ENCODE peak calls at places on chromosomes 5 and 9, in seven cellular contexts. Z is tibial nerve, X is BJ, M is cardiac muscle cell, H is PC-9, O is A549, A is HFF-Myc. I is an unnamed sample.

GRCh38 chr5:88474574-88474973 is 205.9 kb upstream of the TMEM161B start:
- DNase-seq in H (no peak), O (no peak), Z (no peak), X (no peak), M (no peak), A (no peak), I (no peak)

GRCh38 chr5:161051920-161052500 is 200.0 kb upstream of the ATP10B start:
- DNase-seq in Z (no peak), X (no peak), O (no peak), H (no peak), A (no peak), M (no peak), I (no peak)

GRCh38 chr5:166262395-166262794 is 2029.0 kb upstream of the WWC1 start:
- DNase-seq in M (no peak), A (no peak), H (no peak), Z (no peak), O (no peak), X (no peak), I (no peak)

GRCh38 chr9:108897324-108898096 is 35.4 kb downstream of the ACTL7A start:
- DNase-seq in O (no peak), Z (no peak), H (no peak), A (no peak), X (no peak), M (no peak), I (no peak)

GRCh38 chr5:94471496-94471895 is 146.9 kb downstream of the KIAA0825 start:
- DNase-seq in X (peak), H (no peak), Z (no peak), A (no peak), O (no peak), M (peak), I (no peak)

GRCh38 chr5:179195561-179196419 is 135.6 kb downstream of the ZNF354C start:
- DNase-seq in A (no peak), H (no peak), M (no peak), Z (no peak), X (no peak), O (no peak), I (no peak)

GRCh38 chr9:4139201-4139600 is 160.7 kb downstream of the GLIS3 start:
- DNase-seq in M (no peak), H (no peak), X (no peak), A (no peak), O (no peak), Z (no peak), I (no peak)

GRCh38 chr9:84296146-84296843 is 44.3 kb downstream of the SLC28A3 start:
- DNase-seq in A (peak), O (peak), Z (no peak), H (no peak), X (no peak), M (peak), I (peak)

GRCh38 chr5:125317546-125317995 is 571.1 kb upstream of the ZNF608 start:
- DNase-seq in H (no peak), A (no peak), O (no peak), Z (no peak), X (no peak), M (no peak), I (no peak)

GRCh38 chr5:74272019-74272775 is 368.3 kb downstream of the ENC1 start:
- DNase-seq in Z (no peak), M (no peak), X (no peak), O (no peak), H (peak), A (no peak), I (no peak)

GRCh38 chr9:10252174-10252573 is 360.6 kb downstream of the PTPRD start:
- DNase-seq in M (no peak), O (no peak), H (no peak), X (no peak), A (no peak), Z (no peak), I (no peak)

GRCh38 chr9:1454211-1454979 is 404.2 kb downstream of the DMRT2 start:
- DNase-seq in H (no peak), A (no peak), O (no peak), Z (peak), X (no peak), M (no peak), I (no peak)

GRCh38 chr5:39732166-39732565 is 307.4 kb upstream of the DAB2 start:
- DNase-seq in A (no peak), O (no peak), H (no peak), X (no peak), Z (no peak), M (no peak), I (no peak)

DNA sequence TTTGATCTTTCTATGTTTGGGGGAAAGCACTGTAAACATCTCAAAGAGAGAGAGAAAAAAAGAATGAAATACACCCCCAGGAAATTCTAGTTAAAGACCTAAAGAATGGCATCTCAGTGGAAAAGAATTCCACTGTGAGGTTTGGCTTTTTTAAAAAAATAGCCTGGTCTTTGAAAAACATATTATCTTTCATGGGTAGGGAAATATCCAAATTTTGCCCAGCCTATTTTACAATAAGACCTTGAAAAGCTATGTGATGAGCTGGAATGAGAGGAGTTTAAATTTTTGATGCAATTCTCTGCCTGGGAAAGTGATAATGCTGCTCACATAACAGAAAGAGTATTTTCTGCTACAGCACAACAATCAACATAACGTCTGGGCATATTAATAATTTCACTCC is 348.1 kb upstream of the WWC1 start:
- DNase-seq in A (no peak), M (no peak), X (no peak), Z (no peak), H (no peak), O (no peak), I (no peak)
- TF ChIP-seq CTCF in A (no peak), M (no peak), X (no peak), Z (no peak), H (no peak), O (no peak), I (no peak)

GRCh38 chr5:176837707-176838115 is 27.4 kb downstream of the UNC5A start:
- DNase-seq in Z (peak), H (peak), A (peak), M (peak), X (no peak), O (peak), I (peak)
- H3K4me3 ChIP-seq in Z (no peak), H (no peak), A (no peak), M (no peak), X (no peak), O (no peak), I (no peak)

GRCh38 chr5:98158440-98158839 is 615.0 kb upstream of the RGMB start:
- DNase-seq in A (no peak), H (no peak), X (no peak), Z (no peak), O (no peak), M (no peak), I (no peak)

GRCh38 chr5:98157368-98157767 is 616.1 kb upstream of the RGMB start:
- DNase-seq in H (no peak), A (no peak), X (no peak), Z (no peak), O (no peak), M (no peak), I (no peak)
- TF ChIP-seq CTCF in H (no peak), A (no peak), X (no peak), Z (no peak), O (no peak), M (peak), I (no peak)

DNA sequence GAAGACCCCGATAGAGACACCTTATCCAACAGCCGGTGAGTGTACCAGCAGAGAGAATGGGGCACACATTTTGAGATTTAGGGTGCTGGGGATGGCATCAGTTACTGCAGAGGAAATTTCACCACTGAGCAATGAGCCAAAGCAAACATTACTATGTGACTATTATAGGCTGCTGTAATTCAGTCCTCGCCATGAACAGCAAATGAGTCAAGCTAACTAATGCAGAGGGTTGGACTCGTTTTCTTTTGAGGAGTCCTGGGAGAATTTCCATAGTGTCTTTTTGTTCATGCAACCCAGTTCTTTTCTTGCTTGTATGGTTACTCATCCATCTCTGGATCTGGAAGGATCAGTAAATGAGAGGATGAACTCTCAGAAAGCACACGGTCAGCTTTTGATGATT is 323.8 kb downstream of the PSAT1 start:
- DNase-seq in H (no peak), A (no peak), Z (no peak), M (no peak), X (peak), O (no peak), I (peak)
- H3K4me3 ChIP-seq in H (no peak), A (no peak), Z (no peak), M (no peak), X (no peak), O (no peak), I (peak)

DNA sequence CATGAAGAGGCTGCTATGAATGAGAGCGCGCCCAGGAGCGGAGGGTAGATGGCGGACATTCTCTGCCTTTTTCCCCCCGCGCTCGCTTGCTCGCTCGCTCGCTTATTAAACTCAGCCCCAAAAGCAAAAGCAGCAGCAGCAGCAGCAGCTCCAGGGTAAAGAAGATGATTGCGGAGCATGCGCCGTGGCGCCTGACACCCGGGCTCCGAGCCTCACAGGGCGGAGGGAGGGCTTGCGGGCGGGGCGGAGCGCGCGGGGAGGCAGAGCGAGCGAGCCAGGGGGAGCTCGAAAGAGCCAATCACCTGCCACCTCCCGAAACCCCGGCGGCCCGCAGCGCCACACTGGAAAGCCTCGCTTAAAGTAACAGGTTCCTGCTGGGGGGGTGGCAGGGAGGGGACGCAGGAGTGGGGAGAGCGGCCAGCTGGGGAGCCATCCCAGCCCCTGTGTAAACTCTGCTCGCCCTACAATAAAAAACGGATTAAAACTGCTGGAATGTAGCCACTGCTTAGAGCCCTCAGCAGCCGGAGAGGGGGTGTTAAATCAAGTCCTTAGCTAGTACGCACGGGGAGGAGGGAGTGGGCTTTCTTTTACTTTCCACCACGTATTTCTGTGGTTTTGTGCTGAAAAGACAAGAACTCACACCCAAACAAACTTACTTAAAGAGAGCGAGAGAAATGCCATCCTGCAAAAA is at the start of gene MLLT3:
- DNase-seq in X (peak), M (peak), H (peak), O (peak), A (peak), Z (peak), I (peak)
- TF ChIP-seq CTCF in X (no peak), M (no peak), H (no peak), O (no peak), A (no peak), Z (no peak), I (no peak)

DNA sequence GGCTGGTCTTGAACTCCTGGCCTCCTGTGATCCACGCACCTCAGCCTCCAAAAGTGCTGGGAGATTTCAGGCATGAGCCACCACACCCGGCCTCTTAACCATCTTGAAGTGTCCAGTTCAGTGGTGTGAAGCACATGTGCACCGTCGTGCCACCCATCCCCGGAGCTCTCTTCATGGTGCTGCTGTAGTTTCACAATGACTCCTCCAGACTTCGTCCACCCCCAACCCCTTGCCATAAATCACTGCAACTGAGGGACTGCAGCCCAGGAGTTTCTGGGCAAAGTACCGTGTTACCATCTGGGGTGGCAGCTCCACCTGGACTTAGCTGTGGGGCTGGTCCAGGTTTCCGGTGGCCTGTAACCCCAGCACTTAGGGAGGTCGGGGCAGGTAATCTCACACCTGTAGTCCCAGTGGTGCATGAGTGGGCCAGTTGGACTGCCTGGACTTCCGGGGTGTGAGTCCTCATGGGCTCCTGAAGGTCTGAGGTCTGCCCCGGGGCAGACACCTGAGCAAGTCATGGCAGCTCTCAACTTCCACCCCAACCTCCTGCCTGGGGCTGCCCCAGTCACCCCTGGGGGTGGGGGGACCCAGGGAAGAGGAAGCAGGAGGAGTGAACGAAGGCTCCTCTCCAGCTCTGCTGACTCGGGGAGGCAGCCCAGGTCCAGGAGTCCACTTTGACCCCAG is 6.6 kb upstream of the N4BP3 start:
- DNase-seq in X (no peak), A (no peak), O (no peak), H (peak), Z (no peak), M (no peak), I (no peak)
- H3K4me3 ChIP-seq in X (no peak), A (no peak), O (no peak), H (no peak), Z (no peak), M (no peak), I (no peak)

DNA sequence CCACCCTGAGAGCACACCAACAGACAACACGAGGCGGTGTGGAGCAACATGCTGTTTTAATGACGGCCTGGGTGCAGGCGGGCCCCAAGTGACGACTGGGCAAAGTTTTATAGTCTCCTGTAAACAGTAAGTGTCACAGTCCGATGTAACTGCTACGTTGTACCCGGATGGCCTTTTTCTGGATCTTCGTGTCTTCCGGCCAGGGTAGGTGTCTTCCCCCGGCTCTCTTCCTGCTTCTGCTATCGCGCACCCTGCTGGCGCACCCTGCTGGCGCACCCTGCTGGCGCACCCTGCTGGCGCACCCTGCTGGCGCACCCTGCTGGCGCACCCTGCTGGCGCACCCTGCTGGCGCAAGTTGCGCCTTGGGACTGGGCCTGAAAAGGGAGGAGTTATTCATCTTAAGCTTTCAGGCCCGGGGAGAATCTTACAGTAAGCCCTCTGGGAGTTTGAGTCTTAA is 143.0 kb upstream of the TARS1 start:
- DNase-seq in O (no peak), X (no peak), A (no peak), H (no peak), M (no peak), Z (no peak), I (no peak)
- TF ChIP-seq CTCF in O (peak), X (no peak), A (peak), H (no peak), M (no peak), Z (no peak), I (no peak)

DNA sequence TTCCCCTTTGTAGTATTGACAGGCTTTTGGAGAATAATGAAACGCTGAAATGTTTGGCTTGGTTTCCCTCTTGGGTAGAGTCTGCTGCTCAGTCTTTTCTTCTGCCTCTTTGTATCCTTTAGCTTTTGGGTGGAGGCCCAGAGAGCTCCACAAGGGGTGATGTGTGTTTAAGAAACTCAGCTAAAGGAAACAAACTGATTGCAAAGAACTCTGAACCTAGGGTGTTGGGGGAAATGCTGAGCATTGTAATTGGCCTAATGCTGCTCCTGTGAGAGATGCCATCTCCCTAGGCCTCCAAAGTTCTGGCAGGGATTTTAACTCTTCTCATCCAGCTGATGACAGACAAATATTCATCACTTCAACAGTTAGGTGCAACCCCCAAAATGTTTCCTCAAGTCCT is 30.7 kb upstream of the ZSWIM6 start:
- DNase-seq in A (peak), Z (no peak), M (peak), H (no peak), X (no peak), O (no peak), I (peak)
- H3K4me3 ChIP-seq in A (no peak), Z (no peak), M (no peak), H (no peak), X (no peak), O (peak), I (no peak)

GRCh38 chr9:73200694-73201432 is 49.2 kb downstream of the ANXA1 start:
- DNase-seq in O (no peak), A (no peak), M (peak), X (no peak), Z (no peak), H (peak), I (no peak)
- TF ChIP-seq CTCF in O (peak), A (peak), M (peak), X (peak), Z (peak), H (peak), I (peak)

DNA sequence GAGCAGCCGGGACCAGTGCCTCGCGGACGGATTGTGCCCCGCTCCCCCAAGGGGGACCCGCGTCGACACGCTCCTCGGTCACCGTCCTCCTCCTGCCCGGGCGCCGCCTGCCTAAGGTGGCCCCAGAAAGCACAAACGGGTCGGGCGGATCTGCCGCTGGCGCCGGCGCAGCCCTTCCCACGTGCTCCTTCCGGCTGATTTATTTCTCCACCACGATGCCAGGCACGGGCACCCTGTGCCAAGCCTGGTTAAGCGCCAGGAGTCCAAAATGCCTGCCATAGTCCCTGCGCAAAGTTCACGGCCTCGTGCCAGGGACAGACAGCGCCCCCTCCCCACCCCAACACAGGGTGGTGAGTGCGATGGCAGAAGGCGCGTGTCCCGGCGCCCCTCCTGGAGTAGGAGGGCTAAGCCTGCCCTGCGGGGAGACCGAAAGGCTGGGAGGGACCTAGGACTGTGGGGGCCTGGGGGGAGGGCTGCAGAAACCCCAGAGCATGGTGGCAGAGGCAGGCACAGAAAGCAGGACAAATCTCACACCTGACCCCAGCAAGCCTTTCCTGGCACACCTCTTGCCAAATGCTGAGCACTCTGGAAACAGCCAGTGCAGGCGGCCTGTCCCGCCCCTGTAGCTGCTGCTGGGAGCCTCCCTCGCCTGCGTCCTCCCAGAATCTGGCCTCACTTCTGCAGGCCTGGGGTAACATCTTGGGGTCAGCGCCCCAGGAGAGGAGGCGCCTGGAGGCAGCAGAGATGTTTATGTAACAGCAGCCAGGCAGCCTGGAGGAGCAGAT is 1.0 kb upstream of the NOTCH1 start:
- DNase-seq in X (no peak), A (peak), Z (no peak), H (peak), M (peak), O (no peak), I (no peak)
- H3K4me3 ChIP-seq in X (peak), A (peak), Z (peak), H (peak), M (peak), O (peak), I (peak)

I was measured in AG04449.